ENCODE peak calls at places on chromosomes 5 and 9, in four cellular contexts. X is CD8-positive, alpha-beta T cell; U is adrenal gland; P is cardiac muscle cell. S is an unnamed sample.

GRCh38 chr5:178522361-178522760 is 67.8 kb downstream of the COL23A1 start:
- DNase-seq in P (no peak), X (no peak), U (no peak), S (no peak)

GRCh38 chr9:89549031-89549644 is 51.2 kb upstream of the SEMA4D start:
- DNase-seq in P (peak; percentile 78), U (peak; percentile 83), X (peak; percentile 89), S (peak; percentile 64)

GRCh38 chr9:72524820-72525539 is 3.6 kb downstream of the TMC1 start:
- DNase-seq in X (no peak), U (peak; percentile 73), P (peak; percentile 92), S (peak; percentile 94)

GRCh38 chr9:98375138-98375726 is 119.8 kb upstream of the TBC1D2 start:
- DNase-seq in P (peak; percentile 55), X (no peak), U (no peak), S (peak; percentile 29)

GRCh38 chr5:85500869-85501268 is 1116.2 kb upstream of the EDIL3 start:
- DNase-seq in U (no peak), P (no peak), X (no peak), S (no peak)

GRCh38 chr9:11199335-11199734 is 586.5 kb upstream of the PTPRD start:
- DNase-seq in U (no peak), P (no peak), X (no peak), S (no peak)

GRCh38 chr5:91403404-91403803 is 20.3 kb upstream of the ARRDC3 start:
- DNase-seq in P (no peak), X (no peak), U (no peak), S (no peak)

GRCh38 chr5:80128129-80128528 is 93.0 kb downstream of the THBS4 start:
- DNase-seq in P (peak; percentile 19), U (no peak), X (no peak), S (peak; percentile 7)

GRCh38 chr9:120942186-120943001 is 15.8 kb upstream of the TRAF1 start:
- DNase-seq in P (no peak), U (peak; percentile 66), X (no peak), S (peak; percentile 83)

GRCh38 chr5:179858241-179858585 is 404 bp downstream of the MRNIP start:
- DNase-seq in X (peak; percentile 57), P (peak; percentile 23), U (peak; percentile 44), S (peak; percentile 34)

GRCh38 chr5:1514027-1514818 is 9.5 kb downstream of the LPCAT1 start:
- DNase-seq in X (peak; percentile 8), P (no peak), U (no peak), S (no peak)

GRCh38 chr9:80874276-80874675 is 815.1 kb downstream of the TLE1 start:
- DNase-seq in P (peak; percentile 31), X (no peak), U (no peak), S (peak; percentile 80)

GRCh38 chr9:97910273-97910844 is 11.9 kb downstream of the TRMO start:
- DNase-seq in P (no peak), X (no peak), U (no peak), S (peak; percentile 25)

GRCh38 chr9:117306032-117306431 is 108.8 kb downstream of the ASTN2 start:
- DNase-seq in U (no peak), X (no peak), P (no peak), S (no peak)
- H3K4me1 ChIP-seq in U (no peaks in the 10 kb centered on the region), X (no peaks in the 10 kb centered on the region), P (peaks cover 2% of the 10 kb centered on the region), S (no peaks in the 10 kb centered on the region)

DNA sequence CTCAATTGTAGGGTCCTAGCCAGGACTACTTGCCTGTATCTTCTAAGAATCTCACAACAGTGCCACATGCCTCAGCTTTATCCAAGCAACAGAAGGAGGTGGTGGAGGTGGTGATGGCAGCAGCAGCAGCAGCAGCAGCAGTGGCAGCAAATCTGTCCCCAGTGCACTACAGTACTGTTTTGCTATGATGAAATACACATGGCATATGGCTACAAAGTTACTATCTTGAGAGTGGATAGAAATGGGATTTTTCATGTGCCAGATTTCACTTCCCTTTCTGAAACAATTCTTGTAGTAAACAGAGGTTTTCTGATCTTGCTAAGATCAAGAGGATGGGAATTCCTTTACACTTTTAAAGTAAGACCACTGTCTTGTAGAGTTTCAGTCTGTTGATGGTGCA is 8.1 kb upstream of the CYSTM1 start:
- DNase-seq in X (no peak), P (no peak), U (no peak), S (no peak)
- H3K4me3 ChIP-seq in X (no peak overlapping the region), P (no peak overlapping the region), U (no peak overlapping the region), S (no peak overlapping the region)

GRCh38 chr5:159105318-159106053 is 5.8 kb upstream of the EBF1 start:
- DNase-seq in X (no peak), P (no peak), U (no peak), S (no peak)

GRCh38 chr5:159104058-159104651 is 4.4 kb upstream of the EBF1 start:
- DNase-seq in P (peak; percentile 46), X (no peak), U (peak; percentile 30), S (peak; percentile 25)

GRCh38 chr5:159106193-159106568 is 6.5 kb upstream of the EBF1 start:
- DNase-seq in X (no peak), P (no peak), U (no peak), S (no peak)

GRCh38 chr5:159103086-159103485 is 3.4 kb upstream of the EBF1 start:
- DNase-seq in X (no peak), P (no peak), U (no peak), S (no peak)

DNA sequence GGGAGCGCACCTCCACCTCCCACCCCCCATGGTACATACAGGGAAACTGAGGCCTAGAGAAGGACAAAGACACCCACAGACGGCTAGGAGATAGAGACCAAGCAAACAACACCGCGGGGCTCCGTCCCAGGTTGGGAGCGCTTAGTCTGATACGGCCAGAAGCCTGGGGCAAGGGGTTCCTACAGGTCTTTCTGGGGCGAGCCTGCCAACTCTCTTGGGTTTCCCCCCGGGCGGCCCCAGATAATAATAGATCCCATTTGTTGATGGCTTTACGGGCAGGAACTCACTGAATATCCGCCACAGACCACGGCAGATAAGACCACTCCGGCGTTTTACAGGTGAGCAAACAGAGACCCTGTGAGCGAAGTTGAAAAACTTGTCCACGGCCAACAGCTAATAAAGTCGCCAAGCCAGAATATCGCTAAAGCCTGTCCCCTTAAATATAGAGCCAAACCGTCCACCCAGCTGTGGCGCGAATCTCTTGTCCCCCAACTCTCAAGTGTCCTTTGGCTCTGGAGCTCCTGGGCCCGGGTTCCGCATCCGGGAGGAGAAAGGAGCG is 5.1 kb upstream of the EBF1 start:
- DNase-seq in U (no peak), X (no peak), P (no peak), S (no peak)
- H3K27me3 ChIP-seq in U (peaks cover 20% of the 10 kb centered on the region), X (peaks cover 9% of the 10 kb centered on the region), P (peaks cover 88% of the 10 kb centered on the region), S (peaks cover 36% of the 10 kb centered on the region)

GRCh38 chr9:86344818-86345217 is 9.4 kb downstream of the TUT7 start:
- DNase-seq in U (no peak), X (no peak), P (no peak), S (no peak)

GRCh38 chr9:86341007-86341491 is 13.2 kb downstream of the TUT7 start:
- DNase-seq in U (no peak), P (peak; percentile 24), X (no peak), S (peak; percentile 62)

GRCh38 chr9:86337469-86338107 is 16.6 kb downstream of the TUT7 start:
- DNase-seq in P (no peak), X (no peak), U (no peak), S (no peak)

GRCh38 chr9:86342269-86342668 is 11.9 kb downstream of the TUT7 start:
- DNase-seq in X (no peak), U (no peak), P (no peak), S (no peak)

DNA sequence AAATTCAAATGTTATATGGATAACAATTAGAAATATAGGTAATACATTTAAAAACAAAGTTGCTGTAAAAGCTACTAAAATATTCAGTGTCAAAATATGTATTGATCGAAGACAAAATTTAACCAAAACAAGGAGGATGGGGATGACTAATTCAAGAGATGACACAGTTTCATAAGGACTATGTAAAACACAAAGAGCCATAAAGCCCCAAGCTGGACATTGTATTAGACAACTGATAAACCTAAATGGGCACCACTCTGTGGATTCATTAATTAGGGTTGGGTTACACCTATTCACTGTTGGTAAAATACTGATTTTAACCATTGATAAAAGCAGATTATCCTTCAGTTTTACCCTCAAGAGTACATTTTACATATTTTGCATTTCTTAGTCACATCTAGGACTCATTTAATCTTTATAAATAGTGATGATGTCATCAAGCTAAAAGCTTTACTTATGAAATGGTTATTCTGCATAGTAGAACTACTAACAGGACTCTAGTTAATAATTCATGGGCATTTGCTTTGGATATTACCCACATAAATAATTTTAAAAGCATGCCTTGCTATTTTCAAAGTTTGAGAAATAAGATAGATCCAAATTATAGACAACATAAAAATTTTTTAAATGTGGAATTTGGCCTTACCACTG is 13.7 kb downstream of the TUT7 start:
- DNase-seq in U (no peak), X (no peak), P (no peak), S (no peak)
- H3K4me1 ChIP-seq in U (peaks cover 6% of the 10 kb centered on the region), X (peaks cover 18% of the 10 kb centered on the region), P (no peaks in the 10 kb centered on the region), S (peaks cover 40% of the 10 kb centered on the region)

GRCh38 chr5:169300468-169301385 is at the start of gene SLIT3:
- DNase-seq in U (peak; percentile 62), P (peak; percentile 90), X (no peak), S (peak; percentile 64)
- H3K4me3 ChIP-seq in U (no peak within 1 kb of the TSS), P (peak within 1 kb of the TSS; percentile 89), X (no peak within 1 kb of the TSS), S (peak within 1 kb of the TSS; percentile 45)

GRCh38 chr5:170737591-170737990 is 45.9 kb upstream of the GABRP start:
- DNase-seq in X (no peak), U (no peak), P (no peak), S (no peak)
- H3K27me3 ChIP-seq in X (no peaks in the 10 kb centered on the region), U (no peaks in the 10 kb centered on the region), P (no peaks in the 10 kb centered on the region), S (no peaks in the 10 kb centered on the region)

DNA sequence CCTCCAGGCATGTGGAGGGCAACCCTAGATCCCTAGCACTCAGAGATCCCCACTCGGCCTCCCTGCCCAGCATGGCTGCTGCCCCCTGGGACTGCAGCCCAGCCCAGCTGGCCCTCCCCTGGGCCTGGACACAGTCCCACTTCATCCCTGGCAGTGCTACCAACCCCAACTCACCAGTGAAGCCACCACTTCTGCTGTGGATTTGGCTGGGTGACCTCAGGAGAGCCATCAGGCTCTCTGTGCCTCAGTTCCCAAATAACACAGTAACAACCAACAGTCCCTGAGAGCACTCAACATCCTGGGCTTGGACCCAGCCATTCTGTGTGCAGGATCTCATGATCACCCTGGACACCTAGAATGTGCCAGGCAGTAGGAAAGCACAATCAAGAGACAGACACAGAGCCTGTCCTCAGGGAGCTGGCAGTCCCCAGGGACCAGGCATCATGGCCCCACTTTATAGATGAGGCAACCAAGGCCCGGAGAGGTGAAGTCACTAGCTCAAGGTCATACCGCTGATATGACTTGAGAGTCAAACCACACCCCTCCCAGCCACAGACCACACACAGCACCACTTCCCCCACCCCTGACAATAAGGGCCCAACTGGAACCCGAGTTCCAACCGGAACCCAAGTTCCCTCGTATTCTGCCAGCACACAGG is 4.7 kb upstream of the PSMB7 start:
- DNase-seq in U (no peak), X (no peak), P (no peak), S (no peak)
- H3K4me1 ChIP-seq in U (peaks cover 7% of the 10 kb centered on the region), X (peaks cover under 1% of the 10 kb centered on the region), P (no peaks in the 10 kb centered on the region), S (no peaks in the 10 kb centered on the region)

DNA sequence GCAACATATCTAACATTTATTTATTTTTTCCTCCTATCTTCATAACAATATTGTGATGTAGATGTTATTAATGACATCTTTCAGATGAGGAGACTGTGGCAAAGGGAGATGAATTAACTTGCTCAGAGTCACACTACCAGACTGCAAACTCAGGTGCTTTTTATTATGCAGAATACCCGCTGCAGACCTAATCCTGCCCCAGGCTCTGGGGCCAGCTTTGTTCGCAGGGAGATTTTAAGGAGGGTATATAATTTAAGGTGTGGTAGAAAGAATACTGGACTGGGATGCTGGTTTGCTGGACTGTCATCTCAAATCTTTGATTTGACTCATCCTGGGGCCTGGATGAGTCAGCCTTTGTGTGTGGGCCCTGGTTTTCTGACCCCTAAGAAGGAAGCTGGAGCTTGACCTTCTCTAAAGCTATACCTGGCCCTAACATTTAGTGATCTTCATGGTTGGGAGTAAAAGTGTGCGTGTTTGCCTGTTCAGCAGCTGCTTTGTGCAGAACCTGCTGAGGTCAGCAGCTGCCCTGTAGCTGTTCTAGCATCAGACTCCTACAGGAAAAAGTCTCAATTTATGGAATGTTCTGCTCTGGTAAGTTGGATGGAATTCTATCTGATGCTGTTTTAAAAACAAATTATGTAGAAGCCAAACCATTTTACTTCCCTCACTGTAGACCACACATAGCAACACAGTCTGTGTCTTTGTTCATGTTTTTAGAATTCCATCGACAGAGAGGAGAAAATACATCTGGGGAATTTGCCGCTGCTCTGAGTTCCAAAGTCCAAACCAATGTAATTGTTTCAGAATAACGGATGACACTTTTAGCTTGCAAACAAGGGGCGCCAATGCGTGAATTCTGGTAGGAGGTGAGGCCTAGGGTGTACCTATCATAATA is 4.5 kb downstream of the SLC36A1 start:
- DNase-seq in X (no peak), P (peak; percentile 13), U (no peak), S (peak; percentile 75)
- H3K4me3 ChIP-seq in X (no peak overlapping the region), P (no peak overlapping the region), U (no peak overlapping the region), S (no peak overlapping the region)

S was measured in PC-3.